ENCODE peak calls at places on chromosomes 16 and 17, in six cellular contexts. D is GM12865, K is kidney epithelial cell, J is AG09319, L is suprapubic skin, H is transverse colon. Q is an unnamed sample.

GRCh38 chr17:14061666-14062560 is 7.4 kb upstream of the COX10 start:
- DNase-seq in J (peak), L (no peak), H (no peak), D (no peak), K (peak), Q (no peak)

GRCh38 chr16:83354015-83354414 is 453.8 kb upstream of the HSBP1 start:
- DNase-seq in L (no peak), D (peak), H (no peak), K (no peak), J (no peak), Q (no peak)

GRCh38 chr16:84514874-84515835 is 10.7 kb upstream of the MEAK7 start:
- DNase-seq in H (peak), J (no peak), D (peak), K (no peak), L (no peak), Q (peak)

GRCh38 chr17:339193-340061 is 13.2 kb downstream of the RPH3AL start:
- DNase-seq in J (no peak), K (no peak), H (no peak), D (no peak), L (peak), Q (no peak)

GRCh38 chr16:21684199-21684598 is 20.4 kb downstream of the OTOA start:
- DNase-seq in K (no peak), H (peak), L (no peak), D (peak), J (no peak), Q (peak)

GRCh38 chr16:23491490-23492391 is 18.6 kb downstream of the GGA2 start:
- DNase-seq in L (no peak), K (no peak), D (no peak), H (no peak), J (no peak), Q (no peak)

GRCh38 chr16:66979011-66979717 is 9.2 kb upstream of the CES4A start:
- DNase-seq in L (no peak), K (no peak), D (no peak), H (no peak), J (no peak), Q (no peak)

GRCh38 chr17:35214631-35215273 is 20.6 kb upstream of the SLC35G3 start:
- DNase-seq in H (no peak), K (no peak), J (no peak), L (no peak), D (no peak), Q (peak)

GRCh38 chr17:74243013-74243755 is 29.8 kb downstream of the TTYH2 start:
- DNase-seq in H (no peak), K (no peak), D (no peak), J (no peak), L (no peak), Q (no peak)

GRCh38 chr17:39153541-39154111 is 2.2 kb upstream of the PLXDC1 start:
- DNase-seq in K (no peak), J (peak), D (peak), H (peak), L (peak), Q (peak)
- TF ChIP-seq CTCF in K (no peak), J (peak), D (no peak), H (no peak), L (no peak), Q (no peak)

GRCh38 chr17:6327007-6327406 is 107.9 kb downstream of the AIPL1 start:
- DNase-seq in D (peak), J (no peak), K (no peak), L (no peak), H (no peak), Q (peak)
- TF ChIP-seq CTCF in D (no peak), J (no peak), K (no peak), L (no peak), H (no peak), Q (no peak)

GRCh38 chr17:18093616-18094408 is 6.1 kb downstream of the DRG2 start:
- DNase-seq in K (no peak), L (no peak), D (no peak), J (no peak), H (no peak), Q (peak)
- TF ChIP-seq CTCF in K (peak), L (no peak), D (no peak), J (peak), H (no peak), Q (no peak)

DNA sequence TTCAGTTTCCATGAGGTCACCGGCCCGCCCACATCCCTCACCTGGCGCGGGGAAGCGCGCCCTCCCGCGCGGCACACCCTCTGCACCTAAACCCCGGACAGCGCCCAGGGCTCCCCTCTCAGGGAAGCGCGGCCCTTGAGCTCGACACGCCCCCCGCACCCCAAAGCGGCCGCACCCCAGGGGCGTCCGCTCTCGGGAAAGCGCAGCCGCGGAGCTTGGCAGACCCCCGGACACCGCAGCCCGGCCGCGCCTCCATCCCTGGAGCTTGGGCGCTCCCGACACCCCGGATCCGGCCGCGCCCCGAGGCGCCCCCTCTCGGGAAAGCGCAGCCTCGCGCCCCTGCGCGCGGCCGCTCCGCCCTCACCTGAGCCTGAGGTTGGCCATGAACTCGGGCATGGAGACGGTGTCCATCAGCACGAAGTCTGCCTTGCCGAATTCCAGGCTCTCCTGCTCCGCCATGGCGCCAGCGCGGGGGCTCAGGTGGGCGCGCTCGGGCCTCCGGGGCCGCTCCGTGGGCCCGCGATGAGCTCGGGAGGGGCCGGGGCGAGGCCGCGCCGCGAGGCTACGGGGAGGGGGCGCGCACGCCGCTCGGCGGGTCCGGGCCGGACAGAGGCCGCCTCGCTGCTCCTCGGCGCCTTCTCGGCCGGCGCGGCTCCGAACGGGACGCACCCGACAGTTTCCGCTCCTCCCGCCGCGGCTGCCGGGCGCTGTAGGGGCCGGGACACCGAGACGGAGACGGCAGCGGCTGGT is at the start of gene MYO1D:
- DNase-seq in H (peak), D (peak), J (no peak), L (peak), K (no peak), Q (peak)
- TF ChIP-seq CTCF in H (peak), D (peak), J (peak), L (peak), K (peak), Q (peak)

GRCh38 chr17:60640503-60640902 is 37.1 kb upstream of the BCAS3 start:
- DNase-seq in J (no peak), K (no peak), H (no peak), L (no peak), D (no peak), Q (no peak)
- TF ChIP-seq CTCF in J (peak), K (peak), H (no peak), L (no peak), D (peak), Q (no peak)

GRCh38 chr16:72856797-72857196 is 191.1 kb downstream of the ZFHX3 start:
- DNase-seq in J (no peak), K (no peak), D (peak), L (no peak), H (no peak), Q (peak)
- TF ChIP-seq CTCF in J (no peak), K (peak), D (peak), L (no peak), H (no peak), Q (peak)

GRCh38 chr16:85829266-85829665 is 29.8 kb downstream of the COX4I1 start:
- DNase-seq in H (no peak), K (no peak), L (no peak), J (no peak), D (no peak), Q (no peak)

GRCh38 chr16:85826686-85827247 is 27.3 kb downstream of the COX4I1 start:
- DNase-seq in J (no peak), K (no peak), D (no peak), H (no peak), L (no peak), Q (no peak)

GRCh38 chr16:85825326-85825725 is 25.8 kb downstream of the COX4I1 start:
- DNase-seq in K (no peak), H (no peak), L (no peak), J (no peak), D (no peak), Q (no peak)

GRCh38 chr16:85829751-85830445 is 30.4 kb downstream of the COX4I1 start:
- DNase-seq in J (no peak), L (no peak), H (peak), D (no peak), K (no peak), Q (no peak)

DNA sequence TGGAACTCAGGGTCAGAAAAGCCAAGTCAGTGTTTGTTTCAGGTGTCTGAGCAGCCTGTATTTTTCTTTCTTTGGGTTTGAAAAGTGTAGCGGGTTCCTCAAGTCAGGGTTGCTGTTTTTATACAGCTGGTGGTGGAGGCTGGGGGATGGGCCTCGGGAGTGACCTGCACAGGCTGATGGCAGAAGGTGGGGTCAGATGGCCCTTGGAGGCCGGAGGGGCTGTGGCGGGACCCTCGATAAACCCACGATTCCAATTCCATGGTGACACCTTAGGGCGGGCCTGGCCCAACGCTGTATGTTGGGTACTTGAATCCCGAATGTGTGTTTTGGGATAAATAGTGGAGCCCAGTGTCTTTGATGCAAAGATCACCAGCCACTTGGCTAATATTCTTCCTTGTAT is 28.7 kb downstream of the COX4I1 start:
- DNase-seq in J (no peak), L (no peak), K (no peak), H (no peak), D (no peak), Q (no peak)
- TF ChIP-seq CTCF in J (no peak), L (no peak), K (no peak), H (no peak), D (no peak), Q (no peak)

DNA sequence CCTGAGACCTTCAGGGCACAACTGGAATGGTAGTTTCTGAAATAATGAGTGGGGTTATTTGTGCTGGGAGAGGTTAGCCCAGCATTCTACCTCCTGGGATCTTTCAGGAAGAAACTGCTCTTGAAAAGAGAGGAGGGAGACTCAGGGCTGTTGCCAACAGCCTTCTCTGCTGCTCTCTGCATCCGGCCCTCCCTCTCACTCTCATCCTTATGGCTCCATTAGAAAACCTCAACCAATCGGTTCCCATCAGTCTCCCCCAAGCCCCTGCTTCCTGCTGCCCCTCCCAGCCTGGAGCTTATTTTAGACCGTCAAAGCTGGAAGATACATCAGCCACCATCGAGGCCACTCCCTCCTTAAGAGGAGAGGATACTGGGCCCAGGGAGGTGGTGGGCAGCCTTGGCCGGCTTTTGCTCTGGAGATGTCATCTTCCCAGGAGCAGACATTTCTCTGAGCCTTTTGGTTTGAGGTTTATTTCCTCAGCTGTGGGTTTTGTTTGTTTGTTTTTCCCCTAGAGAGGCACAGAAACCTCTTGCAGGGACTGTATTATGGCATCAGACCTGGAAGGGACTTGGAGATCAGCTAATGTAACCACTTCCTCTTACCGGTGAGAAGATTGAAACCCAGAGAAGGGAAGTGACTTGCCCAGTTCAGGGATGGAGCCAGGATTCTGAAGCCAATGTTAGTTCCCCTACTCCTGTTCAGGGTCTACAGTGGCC is 2.7 kb downstream of the MPRIP start:
- DNase-seq in H (no peak), J (no peak), K (no peak), L (peak), D (peak), Q (peak)
- TF ChIP-seq CTCF in H (no peak), J (no peak), K (no peak), L (no peak), D (no peak), Q (no peak)

GRCh38 chr17:56918916-56919315 is 5.1 kb upstream of the TRIM25 start:
- DNase-seq in H (no peak), J (peak), D (no peak), K (no peak), L (no peak), Q (no peak)
- TF ChIP-seq CTCF in H (no peak), J (no peak), D (no peak), K (no peak), L (no peak), Q (no peak)